ENCODE peak calls at places on chromosomes 6 and 20, in four cellular contexts. H is Peyer's patch, J is HFF-Myc, C is choroid plexus epithelial cell. U is an unnamed sample.

GRCh38 chr6:30646450-30647038 is 389 bp upstream of the C6orf136 start:
- DNase-seq in H (no peak), J (no peak), C (no peak), U (no peak)

GRCh38 chr6:26743157-26743821 is 83.7 kb upstream of the ZNF322 start:
- DNase-seq in H (no peak), J (peak; percentile 77), C (peak; percentile 44), U (peak; percentile 53)

GRCh38 chr6:57305754-57306153 is 11.7 kb upstream of the PRIM2 start:
- DNase-seq in C (no peak), J (no peak), H (no peak), U (peak; percentile 83)

GRCh38 chr20:38790210-38791053 is 15.1 kb upstream of the PPP1R16B start:
- DNase-seq in C (peak; percentile 47), J (peak; percentile 14), H (no peak), U (peak; percentile 55)

GRCh38 chr20:1945134-1945618 is 48.7 kb downstream of the PDYN start:
- DNase-seq in C (no peak), J (no peak), H (no peak), U (peak; percentile 64)

GRCh38 chr6:38552136-38552535 is 87.6 kb downstream of the BTBD9 start:
- DNase-seq in H (no peak), J (no peak), C (no peak), U (no peak)

GRCh38 chr20:11432407-11432806 is 485.3 kb upstream of the BTBD3 start:
- DNase-seq in H (no peak), C (peak; percentile 96), J (peak; percentile 40), U (peak; percentile 58)

GRCh38 chr6:110329348-110329728 is 28.8 kb downstream of the METTL24 start:
- DNase-seq in C (no peak), J (peak; percentile 51), H (no peak), U (no peak)

GRCh38 chr6:137033828-137034227 is 10.9 kb downstream of the IL20RA start:
- DNase-seq in C (peak; percentile 17), H (no peak), J (no peak), U (no peak)

GRCh38 chr6:132860254-132860653 is 45.9 kb downstream of the RPS12 start:
- DNase-seq in C (no peak), H (no peak), J (no peak), U (no peak)

DNA sequence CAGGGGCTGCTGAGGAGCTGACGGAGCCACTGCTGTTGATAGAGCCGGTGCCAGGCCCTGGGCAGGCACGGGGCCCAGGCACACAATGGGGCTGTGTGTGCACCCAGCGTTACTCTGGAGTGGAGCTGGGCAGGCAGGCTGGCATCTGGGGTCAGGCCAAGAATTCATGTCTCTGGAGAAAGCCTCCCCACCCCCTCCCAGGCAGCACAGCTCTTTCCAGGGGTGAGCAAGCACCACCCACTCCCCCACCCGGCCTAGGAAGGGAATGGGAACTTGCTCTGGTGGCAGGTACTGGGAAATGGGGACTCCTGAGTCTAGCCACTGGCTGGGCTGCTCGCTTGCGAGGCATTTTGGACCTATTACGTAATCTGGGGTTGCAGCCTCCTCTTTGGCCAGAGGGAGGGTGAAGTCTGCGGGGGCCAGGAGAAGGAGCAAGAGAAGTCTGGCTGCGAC is 22.7 kb downstream of the TFEB start:
- DNase-seq in J (no peak), H (no peak), C (no peak), U (peak; percentile 51)
- TF ChIP-seq CTCF in J (no peak), H (no peak), C (no peak), U (no peak)

GRCh38 chr6:145491126-145491525 is 244.2 kb downstream of the EPM2A start:
- DNase-seq in C (no peak), J (no peak), H (no peak), U (no peak)

GRCh38 chr6:145483191-145483996 is 251.9 kb downstream of the EPM2A start:
- DNase-seq in C (peak; percentile 55), H (no peak), J (no peak), U (no peak)

GRCh38 chr6:145490068-145490467 is 245.3 kb downstream of the EPM2A start:
- DNase-seq in J (no peak), C (no peak), H (no peak), U (no peak)

GRCh38 chr6:145486306-145486705 is 249.0 kb downstream of the EPM2A start:
- DNase-seq in J (no peak), C (no peak), H (no peak), U (no peak)
- H3K4me3 ChIP-seq in J (no peak overlapping the region), C (no peak overlapping the region), H (no peak overlapping the region), U (no peak overlapping the region)

GRCh38 chr6:83978997-83979396 is 54.6 kb upstream of the MRAP2 start:
- DNase-seq in C (no peak), J (no peak), H (no peak), U (no peak)
- TF ChIP-seq CTCF in C (no peak), J (no peak), H (no peak), U (no peak)

GRCh38 chr20:58908216-58908615 is 55.7 kb downstream of the GNAS start:
- DNase-seq in H (no peak), C (no peak), J (no peak), U (no peak)
- H3K4me3 ChIP-seq in H (no peak overlapping the region), C (no peak overlapping the region), J (no peak overlapping the region), U (no peak overlapping the region)

GRCh38 chr6:22530506-22530905 is 38.9 kb upstream of the HDGFL1 start:
- DNase-seq in C (peak; percentile 23), J (no peak), H (no peak), U (no peak)

GRCh38 chr6:22536111-22536510 is 33.3 kb upstream of the HDGFL1 start:
- DNase-seq in C (no peak), J (no peak), H (no peak), U (no peak)
- TF ChIP-seq CTCF in C (no peak), J (no peak), H (no peak), U (no peak)

GRCh38 chr20:59933849-59934585 is 580 bp upstream of the SYCP2 start:
- DNase-seq in J (no peak), C (peak; percentile 69), H (peak; percentile 88), U (peak; percentile 53)

GRCh38 chr20:59931511-59932312 is 1.7 kb downstream of the SYCP2 start:
- DNase-seq in J (no peak), C (no peak), H (no peak), U (no peak)

GRCh38 chr20:59935457-59936185 is 2.2 kb upstream of the SYCP2 start:
- DNase-seq in H (no peak), J (no peak), C (no peak), U (no peak)

GRCh38 chr20:59933296-59933848 is at the start of gene SYCP2:
- DNase-seq in H (peak; percentile 64), J (no peak), C (peak; percentile 28), U (peak; percentile 12)

DNA sequence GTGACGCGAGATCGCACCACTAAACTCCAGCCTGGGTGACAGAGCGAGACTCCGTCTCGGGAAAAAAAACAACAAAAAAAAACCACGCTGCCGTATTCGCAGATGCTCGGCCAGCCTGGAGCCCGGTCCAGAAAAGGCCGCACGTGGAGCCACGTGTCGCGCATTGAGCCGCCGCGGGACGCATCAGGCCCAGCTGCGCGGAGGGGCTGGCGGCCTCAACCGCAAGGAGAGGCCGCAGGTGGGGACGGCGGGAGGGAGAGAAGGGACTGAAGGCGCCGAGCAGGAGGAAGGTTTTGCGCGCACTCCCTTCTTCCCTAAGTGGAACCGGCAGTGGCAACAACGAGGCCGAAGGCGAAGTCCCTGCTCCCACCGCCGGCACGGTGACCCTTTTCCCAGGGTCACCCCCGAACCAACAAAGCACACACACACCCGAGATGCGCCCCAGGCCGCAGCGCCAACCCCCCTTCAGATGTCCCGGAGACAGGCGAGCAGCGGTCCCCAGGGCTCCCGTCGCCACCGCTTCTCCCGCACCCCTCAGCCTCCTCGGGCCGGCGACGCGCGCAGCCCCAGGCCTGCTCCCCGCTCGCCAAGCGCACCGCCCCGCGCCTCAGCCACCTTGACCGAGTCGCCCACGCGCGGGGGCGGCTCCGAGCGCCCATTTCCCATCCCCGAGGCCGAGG is 681 bp downstream of the SYCP2 start:
- DNase-seq in C (no peak), J (no peak), H (no peak), U (no peak)
- H3K4me3 ChIP-seq in C (no peak overlapping the region), J (no peak overlapping the region), H (peak overlapping the region; percentile 61), U (no peak overlapping the region)

GRCh38 chr6:2482773-2483172 is 237.4 kb upstream of the GMDS start:
- DNase-seq in H (no peak), C (no peak), J (no peak), U (no peak)
- TF ChIP-seq CTCF in H (no peak), C (peak; percentile 24), J (peak; percentile 33), U (no peak)

GRCh38 chr6:43089467-43089866 is 13.4 kb downstream of the PTK7 start:
- DNase-seq in C (no peak), H (no peak), J (no peak), U (no peak)
- H3K4me3 ChIP-seq in C (no peak overlapping the region), H (no peak overlapping the region), J (no peak overlapping the region), U (no peak overlapping the region)

U was measured in fibroblast of the aortic adventitia.